ENCODE peak calls at places on chromosomes 5 and 9, in five cellular contexts. E, I, R, N and F are unnamed samples.

GRCh38 chr5:172113036-172113435 is 75.0 kb downstream of the STK10 start:
- DNase-seq in R (no peak), I (no peak), E (no peak), N (no peak), F (no peak)

GRCh38 chr9:3398232-3398648 is 127.6 kb downstream of the RFX3 start:
- DNase-seq in E (no peak), N (no peak), I (peak), R (no peak), F (no peak)

GRCh38 chr9:77806697-77807096 is 158.6 kb upstream of the GNA14 start:
- DNase-seq in N (no peak), I (no peak), R (no peak), E (no peak), F (no peak)

GRCh38 chr5:154575869-154576806 is 98.1 kb upstream of the HAND1 start:
- DNase-seq in I (no peak), N (no peak), E (no peak), R (no peak), F (no peak)

GRCh38 chr9:128192601-128193371 is 1.4 kb upstream of the CIZ1 start:
- DNase-seq in E (peak), R (no peak), I (no peak), N (no peak), F (no peak)

GRCh38 chr5:16856531-16856930 is 79.6 kb downstream of the MYO10 start:
- DNase-seq in R (no peak), N (no peak), I (peak), E (peak), F (no peak)

GRCh38 chr9:95989304-95989703 is 113.8 kb downstream of the ERCC6L2 start:
- DNase-seq in N (no peak), E (peak), R (no peak), I (no peak), F (no peak)

GRCh38 chr9:38032266-38032830 is 36.7 kb downstream of the SHB start:
- DNase-seq in N (no peak), E (no peak), I (no peak), R (no peak), F (no peak)

GRCh38 chr9:35349287-35349990 is 140.5 kb upstream of the RUSC2 start:
- DNase-seq in R (no peak), E (peak), N (no peak), I (no peak), F (no peak)

GRCh38 chr9:123347289-123348060 is 8.5 kb upstream of the CRB2 start:
- DNase-seq in I (no peak), E (no peak), N (no peak), R (no peak), F (no peak)

GRCh38 chr9:76716270-76716669 is 48.0 kb upstream of the PCA3 start:
- DNase-seq in I (no peak), E (no peak), N (no peak), R (no peak), F (no peak)

GRCh38 chr5:149457393-149457763 is 78.3 kb upstream of the IL17B start:
- DNase-seq in E (no peak), N (no peak), I (no peak), R (no peak), F (no peak)

GRCh38 chr5:35859101-35859661 is 2.5 kb downstream of the IL7R start:
- DNase-seq in R (peak), E (peak), I (peak), N (no peak), F (no peak)

GRCh38 chr5:86968311-86968753 is 299.4 kb upstream of the RASA1 start:
- DNase-seq in N (no peak), E (peak), I (peak), R (peak), F (no peak)

GRCh38 chr5:16534280-16534679 is 68.7 kb upstream of the ZNF622 start:
- DNase-seq in N (no peak), R (no peak), E (no peak), I (no peak), F (no peak)

GRCh38 chr5:168877132-168877895 is 298.1 kb upstream of the PANK3 start:
- DNase-seq in N (no peak), R (no peak), E (no peak), I (no peak), F (no peak)

GRCh38 chr5:38529955-38530644 is 26.3 kb downstream of the LIFR start:
- DNase-seq in N (no peak), I (no peak), E (no peak), R (no peak), F (no peak)

GRCh38 chr5:157022002-157022401 is 36.9 kb downstream of the HAVCR1 start:
- DNase-seq in N (no peak), I (no peak), E (no peak), R (no peak), F (no peak)

GRCh38 chr9:35814106-35814840 is 569 bp downstream of the HINT2 start:
- DNase-seq in E (peak), R (peak), N (no peak), I (peak), F (peak)

GRCh38 chr5:131008329-131008728 is 156.7 kb downstream of the HINT1 start:
- DNase-seq in I (no peak), R (no peak), E (no peak), N (no peak), F (no peak)

GRCh38 chr5:138472353-138472752 is 7.1 kb downstream of the EGR1 start:
- DNase-seq in N (no peak), I (peak), R (no peak), E (no peak), F (peak)

GRCh38 chr5:138654281-138654867 is 79.2 kb upstream of the HSPA9 start:
- DNase-seq in N (no peak), I (peak), E (peak), R (no peak), F (no peak)

GRCh38 chr5:146595088-146595487 is 79.1 kb upstream of the GPR151 start:
- DNase-seq in R (no peak), E (no peak), I (no peak), N (no peak), F (no peak)

GRCh38 chr9:115109486-115109885 is 8.5 kb downstream of the TNC start:
- DNase-seq in R (no peak), E (peak), I (peak), N (no peak), F (no peak)

GRCh38 chr9:26955921-26956886 is at the start of gene IFT74:
- DNase-seq in E (peak), N (peak), R (peak), I (peak), F (peak)

GRCh38 chr5:59081693-59082092 is 498.8 kb downstream of the RAB3C start:
- DNase-seq in I (no peak), E (no peak), R (no peak), N (no peak), F (no peak)

GRCh38 chr5:167916706-167917105 is 374.7 kb upstream of the WWC1 start:
- DNase-seq in R (no peak), N (no peak), I (no peak), E (peak), F (peak)

GRCh38 chr9:89564257-89564878 is 40.4 kb upstream of the GADD45G start:
- DNase-seq in E (no peak), N (peak), R (peak), I (no peak), F (peak)

GRCh38 chr5:90161399-90161798 is 248.2 kb downstream of the CETN3 start:
- DNase-seq in R (no peak), I (peak), E (no peak), N (peak), F (peak)

GRCh38 chr5:112161392-112161748 is 257.7 kb downstream of the EPB41L4A start:
- DNase-seq in R (no peak), N (no peak), E (no peak), I (no peak), F (no peak)

GRCh38 chr5:67192719-67193464 is 3.7 kb downstream of the CD180 start:
- DNase-seq in N (no peak), R (no peak), I (no peak), E (no peak), F (no peak)

GRCh38 chr5:140632366-140633080 is 452 bp downstream of the CD14 start:
- DNase-seq in I (no peak), E (peak), N (no peak), R (no peak), F (no peak)

GRCh38 chr5:132498686-132499271 is 8.2 kb upstream of the IRF1 start:
- DNase-seq in I (no peak), N (peak), E (peak), R (no peak), F (no peak)

GRCh38 chr9:133792721-133793470 is 54.7 kb upstream of the SARDH start:
- DNase-seq in R (peak), I (peak), N (peak), E (peak), F (peak)

GRCh38 chr5:6435356-6435755 is 13.3 kb upstream of the UBE2QL1 start:
- DNase-seq in R (no peak), I (no peak), N (peak), E (no peak), F (peak)

GRCh38 chr9:20683351-20684034 is 566 bp upstream of the FOCAD start:
- DNase-seq in R (no peak), E (peak), I (peak), N (no peak), F (no peak)

GRCh38 chr5:136510481-136510880 is 145.1 kb upstream of the TRPC7 start:
- DNase-seq in N (no peak), R (no peak), I (peak), E (no peak), F (no peak)

DNA sequence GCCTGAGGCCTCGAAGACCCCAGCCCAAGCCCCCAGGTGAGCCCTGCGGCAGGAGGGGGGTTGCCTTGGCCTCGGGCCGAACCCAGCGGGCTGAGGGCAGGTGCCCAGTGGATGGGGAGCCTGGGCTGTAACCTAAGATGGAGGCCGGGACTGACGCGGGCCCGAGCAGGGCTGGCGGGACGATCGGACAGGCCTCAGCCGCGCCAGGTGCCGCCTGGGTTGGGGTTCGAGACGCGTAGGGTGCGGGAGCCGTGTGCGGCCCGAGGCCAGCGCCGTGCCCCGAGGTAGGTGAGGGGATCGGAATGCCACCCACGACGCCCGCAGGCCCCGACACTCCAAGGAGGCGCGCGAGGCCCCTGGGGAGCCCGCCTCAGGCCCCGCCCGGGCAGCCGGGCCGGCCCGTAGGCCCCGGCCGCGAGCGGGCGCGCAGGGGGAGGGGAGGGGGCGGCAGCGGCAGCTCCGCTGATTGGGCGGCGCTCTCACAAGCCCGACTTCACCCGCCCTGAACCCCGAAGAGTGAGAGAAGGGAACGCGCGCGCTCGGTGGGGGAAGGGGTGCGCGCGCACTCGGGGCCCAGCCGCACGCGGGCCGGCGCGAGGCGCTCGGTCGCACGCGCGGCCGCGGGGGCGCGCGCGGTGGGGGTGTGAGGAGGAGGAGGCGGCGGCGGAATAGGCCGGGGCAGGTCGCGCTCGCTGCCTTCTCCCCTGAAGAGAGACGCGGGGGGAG is at the start of gene NSD1:
- DNase-seq in R (peak), I (peak), E (peak), N (peak), F (peak)
- H3K18ac ChIP-seq in R (peak), I (peak), E (peak), N (peak), F (peak)

DNA sequence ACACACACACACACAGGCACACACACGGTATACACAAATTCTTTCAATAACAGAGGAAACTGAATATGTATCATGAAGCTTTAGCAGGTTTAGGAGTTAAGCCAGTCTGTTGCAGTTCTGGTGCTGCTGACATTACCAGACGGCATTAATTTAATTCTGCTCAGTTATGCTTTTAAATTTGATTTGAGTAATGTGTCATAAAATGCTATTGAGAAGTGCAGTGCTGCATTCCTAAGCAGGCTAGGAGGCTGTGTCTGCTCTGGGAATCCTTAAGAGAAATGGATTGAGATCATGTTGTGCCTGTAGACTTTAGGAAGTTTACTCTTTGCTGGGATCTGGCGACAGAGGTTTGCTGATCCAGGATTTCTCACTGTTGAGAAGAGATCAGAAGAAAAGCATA is 733.8 kb downstream of the BRINP1 start:
- DNase-seq in I (no peak), E (no peak), N (no peak), R (no peak), F (no peak)
- H2AFZ ChIP-seq in I (no peak), E (no peak), N (no peak), R (no peak), F (no peak)

DNA sequence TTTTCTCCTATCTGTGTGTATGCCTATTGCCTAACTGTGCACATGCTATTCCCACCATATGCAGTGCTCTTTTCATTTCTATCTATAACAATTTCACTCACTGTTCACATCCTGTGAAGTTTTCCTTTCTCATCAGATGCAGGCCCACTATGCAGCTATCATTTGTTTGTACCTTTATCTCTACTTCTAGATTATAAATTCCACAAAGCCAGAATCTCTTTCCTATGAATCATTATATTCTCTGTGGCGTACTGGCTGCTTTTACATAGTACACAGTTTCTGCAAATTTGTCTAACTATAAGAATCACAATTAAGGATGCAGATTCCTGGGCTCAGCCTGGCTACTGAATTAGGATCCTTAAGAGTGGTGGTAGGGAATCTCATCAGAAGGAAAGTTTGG is 600.8 kb upstream of the ARRDC3 start:
- DNase-seq in I (no peak), R (no peak), N (no peak), E (peak), F (no peak)
- H3K18ac ChIP-seq in I (no peak), R (no peak), N (no peak), E (no peak), F (no peak)

GRCh38 chr5:77658662-77659061 is 20.1 kb upstream of the OTP start:
- DNase-seq in I (no peak), E (no peak), R (no peak), N (no peak), F (no peak)

GRCh38 chr5:77662615-77663014 is 24.1 kb upstream of the OTP start:
- DNase-seq in N (no peak), R (no peak), I (no peak), E (no peak), F (no peak)

GRCh38 chr5:77663081-77663863 is 24.8 kb upstream of the OTP start:
- DNase-seq in N (no peak), E (no peak), I (no peak), R (no peak), F (no peak)
- H2AFZ ChIP-seq in N (no peak), E (no peak), I (no peak), R (no peak), F (no peak)

GRCh38 chr5:124659798-124660197 is 86.6 kb downstream of the ZNF608 start:
- DNase-seq in R (no peak), E (no peak), N (no peak), I (no peak), F (no peak)
- H3K18ac ChIP-seq in R (no peak), E (peak), N (no peak), I (no peak), F (no peak)